ENCODE peak calls at places on chromosomes 2 and 18, in five cellular contexts. One of them, this sample, is unnamed.

GRCh38 chr18:79935098-79935480 is 16.4 kb downstream of the SLC66A2 start:
- DNase-seq in non-pigmented ciliary epithelial cell: no peak
- DNase-seq in NCI-H82: no peak
- DNase-seq in fibroblast of the aortic adventitia: no peak
- DNase-seq in endodermal cell: no peak
- DNase-seq in this sample: no peak

GRCh38 chr2:164671664-164672396 is 50.5 kb upstream of the GRB14 start:
- DNase-seq in NCI-H82: no peak
- DNase-seq in non-pigmented ciliary epithelial cell: no peak
- DNase-seq in endodermal cell: no peak
- DNase-seq in fibroblast of the aortic adventitia: peak
- DNase-seq in this sample: no peak

GRCh38 chr2:58895849-58896248 is 654.7 kb upstream of the FANCL start:
- DNase-seq in non-pigmented ciliary epithelial cell: no peak
- DNase-seq in NCI-H82: no peak
- DNase-seq in fibroblast of the aortic adventitia: no peak
- DNase-seq in endodermal cell: no peak
- DNase-seq in this sample: no peak

GRCh38 chr2:135997380-135997779 is 12.0 kb upstream of the DARS1 start:
- DNase-seq in non-pigmented ciliary epithelial cell: no peak
- DNase-seq in fibroblast of the aortic adventitia: no peak
- DNase-seq in NCI-H82: peak
- DNase-seq in endodermal cell: peak
- DNase-seq in this sample: no peak

GRCh38 chr18:3177902-3178687 is 41.7 kb downstream of the MYOM1 start:
- DNase-seq in fibroblast of the aortic adventitia: no peak
- DNase-seq in NCI-H82: no peak
- DNase-seq in non-pigmented ciliary epithelial cell: no peak
- DNase-seq in endodermal cell: no peak
- DNase-seq in this sample: no peak

GRCh38 chr2:161273038-161273760 is 35.0 kb upstream of the PSMD14 start:
- DNase-seq in NCI-H82: peak
- DNase-seq in fibroblast of the aortic adventitia: peak
- DNase-seq in endodermal cell: peak
- DNase-seq in non-pigmented ciliary epithelial cell: peak
- DNase-seq in this sample: peak

GRCh38 chr2:102190425-102191107 is 3.7 kb downstream of the IL1RL2 start:
- DNase-seq in non-pigmented ciliary epithelial cell: no peak
- DNase-seq in fibroblast of the aortic adventitia: no peak
- DNase-seq in endodermal cell: peak
- DNase-seq in NCI-H82: no peak
- DNase-seq in this sample: no peak

GRCh38 chr2:161580426-161580825 is 43.8 kb upstream of the SLC4A10 start:
- DNase-seq in non-pigmented ciliary epithelial cell: no peak
- DNase-seq in endodermal cell: no peak
- DNase-seq in fibroblast of the aortic adventitia: no peak
- DNase-seq in NCI-H82: no peak
- DNase-seq in this sample: no peak

GRCh38 chr2:205684871-205685313 is 2.6 kb downstream of the NRP2 start:
- DNase-seq in fibroblast of the aortic adventitia: no peak
- DNase-seq in non-pigmented ciliary epithelial cell: no peak
- DNase-seq in NCI-H82: peak
- DNase-seq in endodermal cell: no peak
- DNase-seq in this sample: no peak

GRCh38 chr2:239266779-239267410 is 133.9 kb downstream of the HDAC4 start:
- DNase-seq in fibroblast of the aortic adventitia: no peak
- DNase-seq in NCI-H82: no peak
- DNase-seq in non-pigmented ciliary epithelial cell: no peak
- DNase-seq in endodermal cell: no peak
- DNase-seq in this sample: no peak

GRCh38 chr2:111712361-111712760 is 171.6 kb downstream of the ANAPC1 start:
- DNase-seq in endodermal cell: no peak
- DNase-seq in fibroblast of the aortic adventitia: no peak
- DNase-seq in non-pigmented ciliary epithelial cell: no peak
- DNase-seq in NCI-H82: no peak
- DNase-seq in this sample: no peak

GRCh38 chr2:148674063-148675020 is 29.8 kb downstream of the EPC2 start:
- DNase-seq in non-pigmented ciliary epithelial cell: no peak
- DNase-seq in fibroblast of the aortic adventitia: no peak
- DNase-seq in endodermal cell: peak
- DNase-seq in NCI-H82: peak
- DNase-seq in this sample: peak

GRCh38 chr2:177429688-177430325 is 37.2 kb downstream of the AGPS start:
- DNase-seq in fibroblast of the aortic adventitia: peak
- DNase-seq in endodermal cell: no peak
- DNase-seq in non-pigmented ciliary epithelial cell: peak
- DNase-seq in NCI-H82: no peak
- DNase-seq in this sample: peak

GRCh38 chr18:45324489-45325111 is 290.7 kb upstream of the SLC14A2 start:
- DNase-seq in fibroblast of the aortic adventitia: peak
- DNase-seq in endodermal cell: peak
- DNase-seq in NCI-H82: no peak
- DNase-seq in non-pigmented ciliary epithelial cell: no peak
- DNase-seq in this sample: peak

GRCh38 chr2:179712825-179713224 is 148.6 kb downstream of the ZNF385B start:
- DNase-seq in endodermal cell: no peak
- DNase-seq in fibroblast of the aortic adventitia: no peak
- DNase-seq in NCI-H82: no peak
- DNase-seq in non-pigmented ciliary epithelial cell: no peak
- DNase-seq in this sample: no peak

GRCh38 chr2:240310201-240310600 is 125.3 kb upstream of the GPC1 start:
- DNase-seq in non-pigmented ciliary epithelial cell: no peak
- DNase-seq in fibroblast of the aortic adventitia: no peak
- DNase-seq in NCI-H82: no peak
- DNase-seq in endodermal cell: no peak
- DNase-seq in this sample: no peak

GRCh38 chr18:48441405-48441881 is 32.3 kb upstream of the ZBTB7C start:
- DNase-seq in non-pigmented ciliary epithelial cell: no peak
- DNase-seq in endodermal cell: no peak
- DNase-seq in fibroblast of the aortic adventitia: peak
- DNase-seq in NCI-H82: no peak
- DNase-seq in this sample: no peak

GRCh38 chr18:56672981-56673380 is 21.8 kb downstream of the WDR7 start:
- DNase-seq in non-pigmented ciliary epithelial cell: no peak
- DNase-seq in endodermal cell: no peak
- DNase-seq in NCI-H82: no peak
- DNase-seq in fibroblast of the aortic adventitia: no peak
- DNase-seq in this sample: no peak

GRCh38 chr2:98730851-98731708 is at the start of gene MGAT4A:
- DNase-seq in fibroblast of the aortic adventitia: peak
- DNase-seq in NCI-H82: peak
- DNase-seq in non-pigmented ciliary epithelial cell: no peak
- DNase-seq in endodermal cell: peak
- DNase-seq in this sample: peak

GRCh38 chr2:219769044-219770030 is 141.9 kb downstream of the SLC4A3 start:
- DNase-seq in endodermal cell: no peak
- DNase-seq in fibroblast of the aortic adventitia: peak
- DNase-seq in NCI-H82: no peak
- DNase-seq in non-pigmented ciliary epithelial cell: no peak
- DNase-seq in this sample: peak

GRCh38 chr2:121689356-121689755 is 40.1 kb upstream of the CLASP1 start:
- DNase-seq in fibroblast of the aortic adventitia: peak
- DNase-seq in NCI-H82: peak
- DNase-seq in non-pigmented ciliary epithelial cell: no peak
- DNase-seq in endodermal cell: no peak
- DNase-seq in this sample: peak

GRCh38 chr2:197674546-197674945 is 841 bp downstream of the RFTN2 start:
- DNase-seq in endodermal cell: no peak
- DNase-seq in fibroblast of the aortic adventitia: peak
- DNase-seq in NCI-H82: no peak
- DNase-seq in non-pigmented ciliary epithelial cell: no peak
- DNase-seq in this sample: no peak

GRCh38 chr2:26483027-26483326 is 5.1 kb upstream of the OTOF start:
- DNase-seq in non-pigmented ciliary epithelial cell: no peak
- DNase-seq in endodermal cell: no peak
- DNase-seq in fibroblast of the aortic adventitia: no peak
- DNase-seq in NCI-H82: no peak
- DNase-seq in this sample: no peak

GRCh38 chr18:3250237-3251107 is 2.9 kb downstream of the MYL12A start:
- DNase-seq in endodermal cell: no peak
- DNase-seq in non-pigmented ciliary epithelial cell: peak
- DNase-seq in NCI-H82: no peak
- DNase-seq in fibroblast of the aortic adventitia: peak
- DNase-seq in this sample: peak

GRCh38 chr2:43024515-43024962 is 201.9 kb downstream of the ZFP36L2 start:
- DNase-seq in NCI-H82: peak
- DNase-seq in non-pigmented ciliary epithelial cell: no peak
- DNase-seq in endodermal cell: peak
- DNase-seq in fibroblast of the aortic adventitia: peak
- DNase-seq in this sample: peak

GRCh38 chr2:86292571-86293515 is 44.6 kb downstream of the REEP1 start:
- DNase-seq in NCI-H82: no peak
- DNase-seq in non-pigmented ciliary epithelial cell: no peak
- DNase-seq in endodermal cell: no peak
- DNase-seq in fibroblast of the aortic adventitia: no peak
- DNase-seq in this sample: no peak

GRCh38 chr18:23883277-23883790 is 131.2 kb upstream of the TTC39C start:
- DNase-seq in endodermal cell: no peak
- DNase-seq in NCI-H82: no peak
- DNase-seq in fibroblast of the aortic adventitia: no peak
- DNase-seq in non-pigmented ciliary epithelial cell: no peak
- DNase-seq in this sample: no peak

GRCh38 chr2:120974950-120975349 is 239.3 kb downstream of the GLI2 start:
- DNase-seq in fibroblast of the aortic adventitia: no peak
- DNase-seq in NCI-H82: no peak
- DNase-seq in non-pigmented ciliary epithelial cell: no peak
- DNase-seq in endodermal cell: no peak
- DNase-seq in this sample: no peak

GRCh38 chr2:225120175-225120574 is 77.9 kb upstream of the DOCK10 start:
- DNase-seq in fibroblast of the aortic adventitia: peak
- DNase-seq in endodermal cell: no peak
- DNase-seq in non-pigmented ciliary epithelial cell: no peak
- DNase-seq in NCI-H82: no peak
- DNase-seq in this sample: no peak

GRCh38 chr2:241859436-241860183 is 916 bp upstream of the PDCD1 start:
- DNase-seq in non-pigmented ciliary epithelial cell: no peak
- DNase-seq in NCI-H82: peak
- DNase-seq in fibroblast of the aortic adventitia: peak
- DNase-seq in endodermal cell: peak
- DNase-seq in this sample: peak

This sample was measured in cardiac fibroblast.